ENCODE peak calls at places on chromosome 16, in six cellular contexts. H, S, E, L, C and T are unnamed samples.
A peak's percentile ranks its signal among the peaks of the same experiment; 100 is the strongest.

GRCh38 chr16:75087040-75087979 is 29.3 kb downstream of the LDHD start:
- DNase-seq in H (peak; percentile 93), S (peak; percentile 60), E (peak; percentile 85), L (no peak), C (no peak), T (peak; percentile 36)

GRCh38 chr16:49488336-49488735 is 114.7 kb downstream of the C16orf78 start:
- DNase-seq in H (no peak), S (no peak), E (no peak), L (no peak), C (no peak), T (no peak)

GRCh38 chr16:69329369-69330285 is 761 bp downstream of the PDF start:
- DNase-seq in H (no peak), S (no peak), E (peak; percentile 46), L (no peak), C (no peak), T (peak; percentile 72)

GRCh38 chr16:85246473-85246872 is 134.2 kb upstream of the CIBAR2 start:
- DNase-seq in H (no peak), S (no peak), E (no peak), L (no peak), C (no peak), T (peak; percentile 82)

GRCh38 chr16:65532218-65532617 is 410.4 kb upstream of the CDH11 start:
- DNase-seq in H (no peak), S (no peak), E (no peak), L (no peak), C (no peak), T (no peak)

GRCh38 chr16:17403156-17403809 is 67.5 kb downstream of the XYLT1 start:
- DNase-seq in H (no peak), S (no peak), E (no peak), L (no peak), C (no peak), T (no peak)

GRCh38 chr16:87895641-87896141 is 26.4 kb upstream of the SLC7A5 start:
- DNase-seq in H (peak; percentile 52), S (no peak), E (no peak), L (peak; percentile 67), C (no peak), T (no peak)

GRCh38 chr16:78677332-78677731 is 577.9 kb downstream of the WWOX start:
- DNase-seq in H (no peak), S (no peak), E (no peak), L (no peak), C (no peak), T (no peak)

GRCh38 chr16:66959645-66960177 is 1.4 kb upstream of the CES3 start:
- DNase-seq in H (no peak), S (no peak), E (no peak), L (no peak), C (no peak), T (no peak)

GRCh38 chr16:28062261-28063046 is 1.1 kb downstream of the GSG1L start:
- DNase-seq in H (no peak), S (no peak), E (no peak), L (no peak), C (no peak), T (peak; percentile 53)

GRCh38 chr16:12544477-12545291 is 259.0 kb downstream of the CPPED1 start:
- DNase-seq in H (no peak), S (peak; percentile 61), E (no peak), L (no peak), C (no peak), T (no peak)

GRCh38 chr16:56708418-56708817 is 21.5 kb upstream of the NUP93 start:
- DNase-seq in H (no peak), S (no peak), E (no peak), L (no peak), C (no peak), T (no peak)
- H2AFZ ChIP-seq in H (no peak overlapping the region), S (no peak overlapping the region), E (no peak overlapping the region), L (no peak overlapping the region), C (no peak overlapping the region), T (no peak overlapping the region)

DNA sequence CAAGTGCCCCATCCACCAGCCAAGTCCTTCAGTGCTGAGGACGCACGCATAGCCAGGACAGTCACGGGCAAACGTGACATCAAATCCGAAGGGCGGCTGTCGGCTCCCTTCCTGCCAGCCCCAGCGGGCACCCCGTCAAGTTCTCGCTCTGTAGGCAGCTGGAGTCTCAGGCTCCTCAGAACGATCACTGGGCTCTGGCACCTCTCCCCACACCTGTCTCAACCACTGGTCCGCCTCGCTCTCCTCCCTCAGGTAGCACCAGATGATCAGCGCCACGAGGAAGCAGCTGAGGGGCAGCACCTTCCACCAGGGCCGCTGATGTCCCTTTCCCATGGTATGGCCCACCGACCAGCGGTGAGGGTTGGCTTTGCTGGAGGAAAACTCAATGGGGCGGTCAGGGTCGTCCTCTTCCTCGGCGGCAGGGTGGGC is 422 bp downstream of the UQCC4 start:
- DNase-seq in H (no peak), S (no peak), E (peak; percentile 42), L (no peak), C (no peak), T (no peak)
- H3K27ac ChIP-seq in H (peak overlapping the region; percentile 44), S (peak overlapping the region; percentile 82), E (peak overlapping the region; percentile 90), L (peak overlapping the region; percentile 98), C (peak overlapping the region; percentile 49), T (peak overlapping the region; percentile 78)

DNA sequence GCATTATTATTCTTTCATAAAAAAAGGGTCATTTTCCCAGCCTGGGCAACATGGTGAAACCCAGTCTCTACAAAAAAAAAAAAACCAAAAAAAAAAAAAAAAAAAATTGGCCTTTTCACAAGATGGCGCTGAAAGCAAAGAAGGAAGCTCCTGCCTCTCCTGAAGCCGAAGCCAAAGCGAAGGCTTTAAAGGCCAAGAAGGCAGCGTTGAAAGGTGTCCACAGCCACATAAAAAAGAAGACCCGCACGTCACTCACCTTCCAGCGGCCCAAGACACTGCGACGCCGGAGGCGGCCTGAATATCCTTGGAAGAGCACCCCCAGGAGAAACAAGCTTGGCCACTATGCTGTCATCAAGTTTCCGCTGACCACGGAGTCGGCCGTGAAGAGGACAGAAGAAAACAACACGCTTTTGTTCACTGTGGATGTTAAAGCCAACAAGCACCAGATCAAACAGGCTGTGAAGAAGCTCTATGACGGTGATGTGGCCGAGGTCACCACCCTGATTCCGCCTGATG is 4.9 kb upstream of the PGAP6 start:
- DNase-seq in H (no peak), S (no peak), E (peak; percentile 57), L (no peak), C (no peak), T (no peak)
- TF ChIP-seq USF2 in H (no peak), S (no peak), E (no peak), L (no peak), C (no peak), T (no peak)

GRCh38 chr16:71882505-71883192 is 1.3 kb downstream of the ZNF821 start:
- DNase-seq in H (peak; percentile 75), S (peak; percentile 74), E (peak; percentile 83), L (peak; percentile 87), C (no peak), T (peak; percentile 77)
- H2AFZ ChIP-seq in H (peak overlapping the region; percentile 86), S (no peak overlapping the region), E (peak overlapping the region; percentile 34), L (peak overlapping the region; percentile 52), C (no peak overlapping the region), T (peak overlapping the region; percentile 99)

GRCh38 chr16:9381908-9382307 is 290.5 kb downstream of the HAPSTR1 start:
- DNase-seq in H (no peak), S (no peak), E (no peak), L (no peak), C (no peak), T (no peak)

GRCh38 chr16:9383281-9383680 is 291.8 kb downstream of the HAPSTR1 start:
- DNase-seq in H (no peak), S (no peak), E (no peak), L (no peak), C (no peak), T (no peak)

GRCh38 chr16:9380221-9380620 is 288.8 kb downstream of the HAPSTR1 start:
- DNase-seq in H (no peak), S (no peak), E (no peak), L (no peak), C (no peak), T (no peak)

GRCh38 chr16:9378876-9379275 is 287.4 kb downstream of the HAPSTR1 start:
- DNase-seq in H (no peak), S (peak; percentile 62), E (no peak), L (no peak), C (no peak), T (no peak)

DNA sequence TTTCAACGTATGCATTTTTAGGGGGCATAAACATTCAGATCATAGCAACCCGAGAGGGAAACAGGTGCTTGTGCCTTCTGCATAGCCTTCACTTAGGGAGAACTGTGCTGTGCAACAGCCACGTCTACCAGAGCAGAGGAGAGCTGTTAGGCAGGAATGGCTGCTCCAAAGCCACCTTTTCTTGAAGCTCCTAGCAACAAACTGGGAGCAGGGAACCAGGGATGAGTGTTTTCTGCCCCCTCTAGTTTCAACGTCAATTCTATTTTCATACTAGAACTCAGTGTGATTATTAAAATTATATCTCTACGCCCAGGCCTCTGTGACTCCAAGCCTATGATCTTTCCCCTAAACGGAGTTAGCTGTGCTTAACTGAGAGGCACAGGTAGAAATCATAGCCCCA is 290.0 kb downstream of the HAPSTR1 start:
- DNase-seq in H (no peak), S (no peak), E (no peak), L (no peak), C (no peak), T (no peak)
- H3K27ac ChIP-seq in H (no peak overlapping the region), S (no peak overlapping the region), E (no peak overlapping the region), L (no peak overlapping the region), C (no peak overlapping the region), T (no peak overlapping the region)